ENCODE peak calls at places on chromosomes 1 and 21, in ten cellular contexts. One of them, this sample, is unnamed.

GRCh38 chr21:30194701-30195299 is 21.1 kb downstream of the CLDN8 start:
- DNase-seq in iPS DF 6.9: peak
- DNase-seq in kidney: no peak
- DNase-seq in CD8-positive, alpha-beta T cell: no peak
- DNase-seq in H9: no peak
- DNase-seq in mesenchymal stem cell: peak
- DNase-seq in heart right ventricle: no peak
- DNase-seq in WERI-Rb-1: peak
- DNase-seq in substantia nigra: no peak
- DNase-seq in right cardiac atrium: no peak
- DNase-seq in this sample: no peak

GRCh38 chr21:14862794-14863720 is 201.7 kb downstream of the NRIP1 start:
- DNase-seq in iPS DF 6.9: no peak
- DNase-seq in kidney: no peak
- DNase-seq in CD8-positive, alpha-beta T cell: no peak
- DNase-seq in H9: no peak
- DNase-seq in mesenchymal stem cell: peak
- DNase-seq in heart right ventricle: no peak
- DNase-seq in WERI-Rb-1: no peak
- DNase-seq in substantia nigra: no peak
- DNase-seq in right cardiac atrium: no peak
- DNase-seq in this sample: no peak

GRCh38 chr1:40650075-40650474 is 15.4 kb downstream of the RIMS3 start:
- DNase-seq in iPS DF 6.9: no peak
- DNase-seq in kidney: no peak
- DNase-seq in CD8-positive, alpha-beta T cell: no peak
- DNase-seq in H9: peak
- DNase-seq in mesenchymal stem cell: no peak
- DNase-seq in heart right ventricle: no peak
- DNase-seq in WERI-Rb-1: peak
- DNase-seq in substantia nigra: no peak
- DNase-seq in right cardiac atrium: no peak
- DNase-seq in this sample: no peak

GRCh38 chr1:30650959-30651320 is 72.4 kb downstream of the MATN1 start:
- DNase-seq in iPS DF 6.9: no peak
- DNase-seq in kidney: no peak
- DNase-seq in CD8-positive, alpha-beta T cell: no peak
- DNase-seq in H9: no peak
- DNase-seq in mesenchymal stem cell: no peak
- DNase-seq in heart right ventricle: no peak
- DNase-seq in WERI-Rb-1: no peak
- DNase-seq in substantia nigra: no peak
- DNase-seq in right cardiac atrium: no peak
- DNase-seq in this sample: no peak

GRCh38 chr21:42097860-42098259 is 26.7 kb downstream of the UMODL1 start:
- DNase-seq in iPS DF 6.9: no peak
- DNase-seq in kidney: peak
- DNase-seq in CD8-positive, alpha-beta T cell: no peak
- DNase-seq in H9: no peak
- DNase-seq in mesenchymal stem cell: peak
- DNase-seq in heart right ventricle: peak
- DNase-seq in WERI-Rb-1: no peak
- DNase-seq in substantia nigra: no peak
- DNase-seq in right cardiac atrium: no peak
- DNase-seq in this sample: no peak

GRCh38 chr1:212287261-212287895 is 2.2 kb downstream of the PPP2R5A start:
- DNase-seq in iPS DF 6.9: no peak
- DNase-seq in kidney: no peak
- DNase-seq in CD8-positive, alpha-beta T cell: no peak
- DNase-seq in H9: no peak
- DNase-seq in mesenchymal stem cell: no peak
- DNase-seq in heart right ventricle: no peak
- DNase-seq in WERI-Rb-1: no peak
- DNase-seq in substantia nigra: no peak
- DNase-seq in right cardiac atrium: no peak
- DNase-seq in this sample: no peak

GRCh38 chr1:55060133-55060999 is 21.0 kb downstream of the PCSK9 start:
- DNase-seq in iPS DF 6.9: no peak
- DNase-seq in kidney: no peak
- DNase-seq in CD8-positive, alpha-beta T cell: no peak
- DNase-seq in H9: peak
- DNase-seq in mesenchymal stem cell: peak
- DNase-seq in heart right ventricle: no peak
- DNase-seq in WERI-Rb-1: no peak
- DNase-seq in substantia nigra: no peak
- DNase-seq in right cardiac atrium: no peak
- DNase-seq in this sample: no peak

GRCh38 chr1:178263341-178263740 is 169.4 kb downstream of the RASAL2 start:
- DNase-seq in iPS DF 6.9: no peak
- DNase-seq in kidney: no peak
- DNase-seq in CD8-positive, alpha-beta T cell: no peak
- DNase-seq in H9: no peak
- DNase-seq in mesenchymal stem cell: peak
- DNase-seq in heart right ventricle: no peak
- DNase-seq in WERI-Rb-1: no peak
- DNase-seq in substantia nigra: no peak
- DNase-seq in right cardiac atrium: no peak
- DNase-seq in this sample: no peak

DNA sequence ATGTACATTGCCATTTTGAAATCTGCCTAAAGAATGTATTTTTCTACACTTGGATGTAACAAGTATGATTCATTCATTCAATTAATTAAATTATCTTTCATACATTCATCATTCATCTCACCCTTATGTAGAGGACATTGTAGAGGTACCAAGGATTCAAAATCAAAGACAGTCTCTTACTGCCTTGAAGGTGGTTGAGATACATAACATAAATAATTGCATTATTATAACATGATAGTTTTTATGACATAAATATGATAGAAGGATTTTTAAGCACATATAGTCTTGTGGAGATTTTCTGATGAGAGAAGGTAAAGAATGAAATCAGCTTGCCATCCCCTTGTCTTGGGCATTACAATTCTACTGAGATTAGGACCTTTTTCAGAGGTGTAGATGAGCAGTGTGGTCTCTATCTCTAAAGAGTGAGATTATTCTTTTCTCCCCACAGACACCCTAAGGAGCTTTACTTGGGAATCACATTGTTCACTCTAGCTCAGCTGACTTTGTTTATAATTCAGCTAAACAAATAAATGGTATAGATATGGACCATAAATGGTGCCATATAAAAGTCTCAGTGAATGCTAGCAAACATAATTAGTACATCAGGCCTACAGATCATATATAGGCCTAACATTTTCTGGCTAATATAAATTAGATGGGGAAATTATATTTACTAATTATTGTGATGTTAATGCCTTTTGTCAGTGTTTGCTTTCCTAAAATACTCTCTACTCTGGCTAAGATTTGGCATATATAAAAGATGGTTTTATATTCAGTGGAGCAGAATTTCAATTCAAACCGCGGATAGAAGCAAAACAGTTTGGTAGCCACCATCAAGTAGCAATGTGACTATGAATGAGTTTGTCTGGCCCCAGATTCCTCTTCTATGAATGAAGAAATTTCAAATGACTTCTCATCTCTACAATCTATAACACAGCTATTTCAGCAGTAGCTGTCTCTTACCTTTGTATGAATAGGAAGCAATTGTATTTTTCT is 1.9 kb downstream of the RGS1 start:
- DNase-seq in iPS DF 6.9: no peak
- DNase-seq in kidney: no peak
- DNase-seq in CD8-positive, alpha-beta T cell: no peak
- DNase-seq in H9: no peak
- DNase-seq in mesenchymal stem cell: no peak
- DNase-seq in heart right ventricle: no peak
- DNase-seq in WERI-Rb-1: no peak
- DNase-seq in substantia nigra: no peak
- DNase-seq in right cardiac atrium: no peak
- DNase-seq in this sample: no peak
- H3K27ac ChIP-seq in iPS DF 6.9: no peak
- H3K27ac ChIP-seq in kidney: no peak
- H3K27ac ChIP-seq in CD8-positive, alpha-beta T cell: no peak
- H3K27ac ChIP-seq in H9: no peak
- H3K27ac ChIP-seq in mesenchymal stem cell: no peak
- H3K27ac ChIP-seq in heart right ventricle: no peak
- H3K27ac ChIP-seq in WERI-Rb-1: no peak
- H3K27ac ChIP-seq in substantia nigra: no peak
- H3K27ac ChIP-seq in right cardiac atrium: no peak
- H3K27ac ChIP-seq in this sample: no peak

GRCh38 chr1:112933820-112934561 is 22.0 kb downstream of the SLC16A1 start:
- DNase-seq in iPS DF 6.9: no peak
- DNase-seq in kidney: no peak
- DNase-seq in CD8-positive, alpha-beta T cell: no peak
- DNase-seq in H9: no peak
- DNase-seq in mesenchymal stem cell: no peak
- DNase-seq in heart right ventricle: no peak
- DNase-seq in WERI-Rb-1: no peak
- DNase-seq in substantia nigra: no peak
- DNase-seq in right cardiac atrium: no peak
- DNase-seq in this sample: no peak

GRCh38 chr1:112937495-112937894 is 18.5 kb downstream of the SLC16A1 start:
- DNase-seq in iPS DF 6.9: no peak
- DNase-seq in kidney: no peak
- DNase-seq in CD8-positive, alpha-beta T cell: no peak
- DNase-seq in H9: no peak
- DNase-seq in mesenchymal stem cell: no peak
- DNase-seq in heart right ventricle: no peak
- DNase-seq in WERI-Rb-1: no peak
- DNase-seq in substantia nigra: no peak
- DNase-seq in right cardiac atrium: no peak
- DNase-seq in this sample: no peak

GRCh38 chr1:112934562-112934952 is 21.4 kb downstream of the SLC16A1 start:
- DNase-seq in iPS DF 6.9: no peak
- DNase-seq in kidney: no peak
- DNase-seq in CD8-positive, alpha-beta T cell: no peak
- DNase-seq in H9: no peak
- DNase-seq in mesenchymal stem cell: no peak
- DNase-seq in heart right ventricle: no peak
- DNase-seq in WERI-Rb-1: no peak
- DNase-seq in substantia nigra: no peak
- DNase-seq in right cardiac atrium: no peak
- DNase-seq in this sample: no peak

GRCh38 chr1:112937070-112937469 is 18.9 kb downstream of the SLC16A1 start:
- DNase-seq in iPS DF 6.9: no peak
- DNase-seq in kidney: no peak
- DNase-seq in CD8-positive, alpha-beta T cell: no peak
- DNase-seq in H9: no peak
- DNase-seq in mesenchymal stem cell: no peak
- DNase-seq in heart right ventricle: no peak
- DNase-seq in WERI-Rb-1: no peak
- DNase-seq in substantia nigra: no peak
- DNase-seq in right cardiac atrium: no peak
- DNase-seq in this sample: no peak

DNA sequence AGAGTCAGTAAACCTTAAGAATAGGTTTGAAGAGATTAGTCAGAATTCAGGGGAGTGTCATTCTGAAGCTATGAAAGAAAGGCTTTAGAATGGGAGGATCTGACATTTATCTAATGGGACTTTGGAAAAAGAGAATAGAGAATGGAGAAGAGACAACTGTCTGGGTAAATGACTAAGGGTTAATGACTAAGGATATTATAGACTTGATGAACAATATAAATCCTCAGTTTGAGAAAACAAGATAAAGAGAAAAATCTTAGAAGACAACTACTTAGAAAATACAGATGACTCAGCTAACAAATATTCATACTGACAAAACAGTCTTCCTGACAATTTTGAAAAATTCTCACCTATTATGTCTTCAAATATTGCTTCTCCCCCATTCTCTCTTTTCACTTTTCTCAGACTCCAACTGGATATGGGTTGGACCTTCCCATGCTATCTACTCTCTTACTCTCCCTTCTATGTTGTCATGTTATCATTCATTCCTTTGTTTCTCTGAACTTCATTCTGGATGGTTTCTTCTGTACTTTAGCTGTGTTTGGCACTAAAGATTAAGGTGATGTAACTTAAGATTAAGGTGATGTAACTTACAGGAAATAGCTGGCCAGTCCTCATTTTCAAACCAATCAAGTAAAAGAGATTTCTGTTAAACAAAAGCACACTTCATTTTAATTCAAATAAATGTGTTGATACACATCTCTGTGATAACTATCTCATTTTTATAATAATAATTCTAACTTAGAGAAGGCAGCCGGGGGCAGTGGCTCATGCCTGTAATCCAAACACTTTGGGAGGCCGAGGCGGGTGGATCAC is 20.3 kb downstream of the SLC16A1 start:
- DNase-seq in iPS DF 6.9: no peak
- DNase-seq in kidney: no peak
- DNase-seq in CD8-positive, alpha-beta T cell: no peak
- DNase-seq in H9: no peak
- DNase-seq in mesenchymal stem cell: peak
- DNase-seq in heart right ventricle: no peak
- DNase-seq in WERI-Rb-1: no peak
- DNase-seq in substantia nigra: no peak
- DNase-seq in right cardiac atrium: no peak
- DNase-seq in this sample: no peak
- H3K27ac ChIP-seq in iPS DF 6.9: no peak
- H3K27ac ChIP-seq in kidney: no peak
- H3K27ac ChIP-seq in CD8-positive, alpha-beta T cell: no peak
- H3K27ac ChIP-seq in H9: no peak
- H3K27ac ChIP-seq in mesenchymal stem cell: peak
- H3K27ac ChIP-seq in heart right ventricle: no peak
- H3K27ac ChIP-seq in WERI-Rb-1: no peak
- H3K27ac ChIP-seq in substantia nigra: no peak
- H3K27ac ChIP-seq in right cardiac atrium: no peak
- H3K27ac ChIP-seq in this sample: no peak

GRCh38 chr21:24050233-24050632 is 1557.0 kb downstream of the MRPL39 start:
- DNase-seq in iPS DF 6.9: no peak
- DNase-seq in kidney: no peak
- DNase-seq in CD8-positive, alpha-beta T cell: no peak
- DNase-seq in H9: no peak
- DNase-seq in mesenchymal stem cell: no peak
- DNase-seq in heart right ventricle: no peak
- DNase-seq in WERI-Rb-1: no peak
- DNase-seq in substantia nigra: no peak
- DNase-seq in right cardiac atrium: no peak
- DNase-seq in this sample: no peak
- H3K27ac ChIP-seq in iPS DF 6.9: no peak
- H3K27ac ChIP-seq in kidney: no peak
- H3K27ac ChIP-seq in CD8-positive, alpha-beta T cell: no peak
- H3K27ac ChIP-seq in H9: no peak
- H3K27ac ChIP-seq in mesenchymal stem cell: no peak
- H3K27ac ChIP-seq in heart right ventricle: no peak
- H3K27ac ChIP-seq in WERI-Rb-1: no peak
- H3K27ac ChIP-seq in substantia nigra: no peak
- H3K27ac ChIP-seq in right cardiac atrium: no peak
- H3K27ac ChIP-seq in this sample: no peak

DNA sequence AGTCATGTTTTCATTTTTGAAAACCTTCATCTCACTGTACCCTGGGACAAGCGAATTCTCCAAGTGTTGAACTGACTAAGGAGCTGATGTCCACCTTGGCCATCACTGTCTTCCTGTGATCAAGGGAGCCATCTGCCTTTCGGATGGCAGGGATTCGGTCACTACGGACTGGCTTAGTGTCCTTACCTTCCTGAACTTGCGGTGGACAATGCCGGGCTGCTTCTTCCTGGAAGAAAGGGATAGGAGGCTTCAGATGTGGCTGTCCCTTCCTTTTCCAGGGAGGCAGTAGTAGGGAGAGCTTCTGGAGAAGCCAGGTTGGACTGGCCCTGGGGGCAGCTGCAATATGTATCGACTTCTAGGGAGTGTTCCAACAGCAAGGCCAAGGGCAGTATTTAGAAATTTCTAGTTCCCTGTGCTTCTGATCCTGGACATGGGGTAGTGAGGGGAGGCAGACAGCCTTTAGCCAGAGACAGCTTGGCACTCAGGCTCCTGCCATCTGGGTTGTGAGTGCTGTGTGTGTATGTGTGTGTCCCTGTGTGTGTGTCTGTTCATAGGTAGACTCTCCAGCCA is 114.6 kb downstream of the IER5 start:
- DNase-seq in iPS DF 6.9: no peak
- DNase-seq in kidney: no peak
- DNase-seq in CD8-positive, alpha-beta T cell: no peak
- DNase-seq in H9: no peak
- DNase-seq in mesenchymal stem cell: no peak
- DNase-seq in heart right ventricle: no peak
- DNase-seq in WERI-Rb-1: no peak
- DNase-seq in substantia nigra: no peak
- DNase-seq in right cardiac atrium: no peak
- DNase-seq in this sample: no peak
- H3K27ac ChIP-seq in iPS DF 6.9: no peak
- H3K27ac ChIP-seq in kidney: no peak
- H3K27ac ChIP-seq in CD8-positive, alpha-beta T cell: no peak
- H3K27ac ChIP-seq in H9: no peak
- H3K27ac ChIP-seq in mesenchymal stem cell: no peak
- H3K27ac ChIP-seq in heart right ventricle: no peak
- H3K27ac ChIP-seq in WERI-Rb-1: no peak
- H3K27ac ChIP-seq in substantia nigra: no peak
- H3K27ac ChIP-seq in right cardiac atrium: no peak
- H3K27ac ChIP-seq in this sample: no peak

This sample was measured in caudate nucleus.